ENCODE peak calls at places on chromosomes 12 and 14, in ten cellular contexts. G, B, L, J, V, Z, I, T, C and H are unnamed samples.

GRCh38 chr14:87196436-87196835 is 796.5 kb downstream of the GALC start:
- DNase-seq in V (no peak), J (no peak), C (no peak), I (no peak), B (no peak), L (no peak), G (no peak), T (no peak), Z (no peak), H (no peak)

GRCh38 chr12:65557425-65558167 is 266.7 kb upstream of the HMGA2 start:
- DNase-seq in I (no peak), C (no peak), T (no peak), J (no peak), L (no peak), G (no peak), B (peak), Z (no peak), V (no peak), H (no peak)

GRCh38 chr12:121581681-121582439 is 1.0 kb upstream of the KDM2B start:
- DNase-seq in C (no peak), T (peak), G (no peak), L (no peak), B (peak), V (no peak), Z (peak), J (no peak), I (peak), H (peak)

GRCh38 chr12:1857821-1858220 is 37.5 kb downstream of the LRTM2 start:
- DNase-seq in T (no peak), C (no peak), J (no peak), G (no peak), V (no peak), B (no peak), I (no peak), L (no peak), Z (peak), H (no peak)

GRCh38 chr12:124399622-124400021 is 104.7 kb downstream of the RFLNA start:
- DNase-seq in L (peak), C (no peak), I (no peak), G (no peak), V (peak), J (peak), B (peak), Z (peak), T (no peak), H (no peak)

GRCh38 chr12:111636209-111636928 is 37.3 kb upstream of the ATXN2 start:
- DNase-seq in T (peak), I (peak), G (no peak), C (peak), Z (peak), J (no peak), V (no peak), B (peak), L (no peak), H (peak)

GRCh38 chr14:51209457-51209856 is 30.6 kb upstream of the TMX1 start:
- DNase-seq in G (no peak), B (no peak), Z (no peak), C (no peak), T (no peak), V (no peak), L (peak), J (no peak), I (no peak), H (no peak)

GRCh38 chr14:53539489-53540126 is 386.5 kb upstream of the DDHD1 start:
- DNase-seq in Z (peak), L (peak), B (peak), T (peak), G (no peak), V (peak), J (peak), C (peak), I (peak), H (peak)

GRCh38 chr12:25745281-25745680 is 192.2 kb upstream of the LMNTD1 start:
- DNase-seq in L (no peak), G (no peak), B (no peak), Z (no peak), T (no peak), V (no peak), I (no peak), C (no peak), J (no peak), H (no peak)

GRCh38 chr12:40106655-40107054 is 774 bp upstream of the SLC2A13 start:
- DNase-seq in C (no peak), V (no peak), Z (peak), T (no peak), L (no peak), B (no peak), J (no peak), I (no peak), G (no peak), H (no peak)

GRCh38 chr14:39247256-39247655 is 13.5 kb downstream of the MIA2 start:
- DNase-seq in V (no peak), I (no peak), Z (no peak), G (no peak), C (no peak), B (peak), J (no peak), L (no peak), T (peak), H (no peak)

GRCh38 chr12:124006582-124007170 is 33.7 kb downstream of the ZNF664 start:
- DNase-seq in C (no peak), G (peak), B (no peak), Z (no peak), I (no peak), J (no peak), L (peak), V (peak), T (no peak), H (no peak)

GRCh38 chr14:101950516-101951215 is 13.7 kb upstream of the DYNC1H1 start:
- DNase-seq in C (no peak), L (no peak), Z (no peak), B (no peak), I (no peak), V (no peak), G (no peak), J (no peak), T (no peak), H (no peak)

GRCh38 chr14:32230181-32230580 is 27.1 kb upstream of the RNU6-8 start:
- DNase-seq in V (no peak), T (peak), L (no peak), B (peak), C (no peak), J (no peak), I (no peak), G (no peak), Z (no peak), H (no peak)

GRCh38 chr12:46711756-46712155 is 114.0 kb downstream of the SLC38A4 start:
- DNase-seq in Z (no peak), C (no peak), G (no peak), L (no peak), B (peak), J (no peak), V (no peak), T (peak), I (no peak), H (peak)

GRCh38 chr12:50174971-50175715 is 8.0 kb upstream of the CERS5 start:
- DNase-seq in T (peak), L (peak), Z (no peak), I (peak), C (peak), G (no peak), V (peak), J (peak), B (peak), H (no peak)

GRCh38 chr14:55354500-55354899 is 57.1 kb downstream of the ATG14 start:
- DNase-seq in I (peak), J (peak), Z (peak), L (peak), T (peak), B (peak), G (peak), C (peak), V (peak), H (peak)

GRCh38 chr12:127399451-127399850 is 867.5 kb upstream of the TMEM132C start:
- DNase-seq in G (no peak), I (no peak), Z (no peak), J (no peak), L (no peak), C (no peak), V (no peak), T (no peak), B (no peak), H (no peak)

DNA sequence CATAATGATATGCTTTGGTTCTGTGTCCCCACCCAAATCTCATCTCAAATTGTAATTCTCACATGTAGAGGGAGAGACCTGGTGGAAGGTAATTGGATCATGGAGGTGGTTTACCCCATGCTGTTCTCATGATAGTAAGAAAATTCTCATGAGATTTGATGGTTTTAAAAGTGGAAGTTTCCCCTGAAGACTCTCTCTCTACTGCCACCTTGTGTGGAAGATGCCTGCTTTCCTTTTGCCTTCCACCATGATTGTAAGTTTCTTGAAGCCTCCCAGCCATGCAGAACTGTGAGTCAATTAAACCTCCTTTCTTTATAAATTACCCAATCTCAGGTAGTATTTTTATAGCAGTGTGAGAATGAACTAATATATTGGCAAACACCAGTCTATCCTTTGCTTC is 260.4 kb upstream of the PPFIA2 start:
- DNase-seq in B (peak), V (no peak), G (no peak), L (peak), J (no peak), C (no peak), T (no peak), I (no peak), Z (peak), H (no peak)
- TF ChIP-seq CTCF in B (no peak), V (no peak), G (no peak), L (peak), J (peak), C (peak), T (no peak), I (peak), Z (peak), H (peak)

DNA sequence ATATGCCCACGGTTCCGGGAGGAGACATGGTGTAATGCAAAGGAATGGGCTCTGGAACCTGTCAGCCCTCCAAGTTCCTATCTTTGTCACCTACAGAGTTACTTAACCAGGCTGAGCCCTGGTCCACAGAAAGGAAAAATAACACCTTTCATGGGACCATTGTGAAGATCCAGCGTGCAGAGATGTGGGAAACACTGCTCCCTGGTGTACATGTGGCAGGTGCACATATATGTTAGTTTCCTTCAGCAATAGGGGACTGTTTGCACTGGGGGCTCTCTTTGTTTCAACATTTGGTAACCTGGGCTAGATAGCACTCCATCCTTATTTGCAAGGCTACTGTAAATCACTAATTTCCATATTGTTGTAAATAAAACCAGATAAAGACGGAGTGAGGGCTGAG is 72.3 kb downstream of the ANO2 start:
- DNase-seq in B (no peak), V (no peak), J (no peak), L (peak), G (no peak), C (peak), I (peak), T (peak), Z (peak), H (no peak)
- TF ChIP-seq CTCF in B (no peak), V (no peak), J (peak), L (no peak), G (no peak), C (peak), I (no peak), T (peak), Z (peak), H (peak)

DNA sequence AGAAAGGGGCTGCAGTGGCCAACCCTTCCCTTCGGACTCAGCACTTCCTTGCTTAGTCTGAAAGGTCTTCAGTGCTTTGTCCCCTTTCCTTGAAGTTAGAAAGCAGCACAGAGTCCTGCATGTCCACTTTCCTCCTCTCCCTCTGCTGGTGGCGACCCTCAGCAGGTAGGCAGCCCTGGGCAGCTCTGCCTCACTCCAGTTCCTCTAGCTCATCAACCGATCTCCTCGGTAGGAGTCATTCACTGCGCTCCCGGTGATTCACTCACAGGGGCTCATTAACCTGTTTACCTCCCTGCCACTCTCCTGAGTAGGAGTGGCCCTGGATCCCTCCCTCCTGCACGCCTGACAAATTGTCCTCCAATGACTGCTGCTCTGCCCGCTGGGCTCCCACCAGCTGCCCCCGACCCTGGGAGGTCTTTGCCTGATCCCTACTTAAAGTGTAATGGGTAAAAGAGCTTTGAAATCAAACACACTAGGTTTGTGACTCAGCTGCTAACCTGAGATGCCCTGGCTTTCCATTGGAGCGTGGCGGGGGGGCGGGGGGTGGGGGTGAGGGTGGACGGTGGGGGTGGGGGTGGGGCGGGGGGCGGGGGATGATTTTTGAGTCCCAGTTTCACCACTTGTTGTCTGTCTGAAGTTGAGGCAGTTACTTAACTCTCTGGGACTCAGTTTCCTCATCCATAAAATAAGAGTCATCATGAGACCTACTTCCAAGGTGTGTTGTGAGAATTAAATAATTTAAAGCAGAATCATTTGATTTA is 4.2 kb downstream of the SCNN1A start:
- DNase-seq in I (no peak), Z (peak), T (peak), L (no peak), B (peak), C (peak), J (no peak), V (no peak), G (no peak), H (no peak)
- TF ChIP-seq CTCF in I (peak), Z (peak), T (peak), L (no peak), B (peak), C (peak), J (no peak), V (no peak), G (no peak), H (peak)

GRCh38 chr12:4355150-4355842 is 24.2 kb downstream of the FGF23 start:
- DNase-seq in L (no peak), B (no peak), V (no peak), Z (no peak), C (no peak), G (no peak), T (no peak), I (peak), J (no peak), H (no peak)

GRCh38 chr12:4355843-4356327 is 23.6 kb downstream of the FGF23 start:
- DNase-seq in C (peak), J (no peak), T (peak), I (peak), B (peak), L (peak), Z (peak), V (peak), G (peak), H (no peak)

GRCh38 chr12:4353785-4354208 is 25.7 kb downstream of the FGF23 start:
- DNase-seq in T (no peak), I (peak), C (peak), V (no peak), B (peak), L (peak), G (peak), Z (peak), J (no peak), H (no peak)
- TF ChIP-seq CTCF in T (peak), I (peak), C (peak), V (peak), B (peak), L (peak), G (peak), Z (peak), J (peak), H (peak)

DNA sequence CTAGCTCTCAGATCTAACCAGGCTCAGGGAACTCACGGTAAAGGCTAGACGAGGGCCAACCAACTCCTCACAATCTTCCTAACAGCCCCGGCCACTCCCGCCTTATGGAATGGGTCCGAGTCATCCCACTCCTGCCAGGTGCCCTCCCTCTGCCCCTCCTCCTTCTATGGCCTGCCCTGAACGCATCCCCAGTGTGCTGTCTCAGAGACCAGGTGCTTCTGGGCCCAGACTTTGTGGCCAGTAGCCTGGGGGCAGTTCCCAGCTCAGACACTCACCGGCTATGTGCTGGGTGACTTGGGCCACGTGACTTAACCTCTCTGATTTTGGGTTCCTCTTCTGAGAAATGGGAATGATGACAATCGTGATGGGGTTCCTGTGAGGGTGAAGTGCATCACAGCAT is 22.5 kb downstream of the PAPLN start:
- DNase-seq in I (no peak), B (no peak), T (no peak), J (no peak), Z (no peak), G (no peak), L (no peak), C (no peak), V (no peak), H (no peak)
- TF ChIP-seq CTCF in I (no peak), B (no peak), T (no peak), J (no peak), Z (no peak), G (no peak), L (no peak), C (no peak), V (no peak), H (no peak)